ENCODE peak calls at places on chromosomes 6 and 20, in six cellular contexts. A, B, G, H, C and L are unnamed samples.

GRCh38 chr20:46558511-46558959 is 8.1 kb upstream of the OCSTAMP start:
- DNase-seq in B (no peak), G (no peak), A (no peak), H (no peak), C (no peak), L (no peak)

GRCh38 chr6:819122-819521 is 126.2 kb upstream of the EXOC2 start:
- DNase-seq in H (no peak), B (no peak), C (no peak), A (no peak), G (no peak), L (no peak)

GRCh38 chr20:42530855-42531674 is 658.6 kb downstream of the PTPRT start:
- DNase-seq in A (no peak), C (no peak), B (peak; percentile 39), H (peak; percentile 38), G (no peak), L (peak; percentile 5)

GRCh38 chr20:32674362-32674789 is 635 bp upstream of the C20orf203 start:
- DNase-seq in G (peak; percentile 61), C (peak; percentile 66), A (peak; percentile 59), H (peak; percentile 84), B (peak; percentile 85), L (peak; percentile 52)

GRCh38 chr6:109279628-109280027 is 102.6 kb downstream of the CD164 start:
- DNase-seq in C (no peak), B (no peak), G (no peak), A (no peak), H (no peak), L (no peak)

GRCh38 chr6:44024597-44025219 is 102.5 kb downstream of the MRPL14 start:
- DNase-seq in H (no peak), G (no peak), B (no peak), C (no peak), A (no peak), L (no peak)

GRCh38 chr6:31094389-31094881 is 17.9 kb downstream of the C6orf15 start:
- DNase-seq in A (peak; percentile 55), C (peak; percentile 19), H (no peak), G (peak; percentile 16), B (no peak), L (no peak)

GRCh38 chr6:130385059-130385695 is 19.4 kb downstream of the TMEM200A start:
- DNase-seq in H (no peak), B (no peak), C (no peak), G (no peak), A (no peak), L (no peak)

GRCh38 chr6:151804585-151805285 is 2.7 kb upstream of the ESR1 start:
- DNase-seq in G (no peak), C (no peak), H (no peak), A (no peak), B (no peak), L (no peak)

GRCh38 chr20:48818481-48818987 is 9.3 kb downstream of the PREX1 start:
- DNase-seq in B (peak; percentile 53), C (no peak), H (peak; percentile 55), G (peak; percentile 34), A (peak; percentile 64), L (no peak)

GRCh38 chr20:17682103-17682888 is at the start of gene RRBP1:
- DNase-seq in C (peak; percentile 97), B (peak; percentile 99), H (peak; percentile 98), G (peak; percentile 96), A (peak; percentile 98), L (peak; percentile 85)

GRCh38 chr6:134230087-134230717 is 87.7 kb downstream of the SGK1 start:
- DNase-seq in G (no peak), B (no peak), C (no peak), A (no peak), H (no peak), L (no peak)

GRCh38 chr6:79073888-79074287 is 4.2 kb downstream of the PHIP start:
- DNase-seq in C (no peak), A (no peak), G (no peak), H (no peak), B (no peak), L (no peak)

GRCh38 chr6:1912731-1913130 is 303.0 kb downstream of the FOXC1 start:
- DNase-seq in C (no peak), G (no peak), A (no peak), B (no peak), H (no peak), L (no peak)

GRCh38 chr6:12403201-12403826 is 113.2 kb downstream of the EDN1 start:
- DNase-seq in C (no peak), H (no peak), B (no peak), A (no peak), G (no peak), L (no peak)